ENCODE peak calls at places on chromosome 15, in four cellular contexts. L is type B pancreatic cell, Q is Peyer's patch, S is gastrocnemius medialis. T is an unnamed sample.

GRCh38 chr15:80619677-80620076 is 75.4 kb upstream of the ABHD17C start:
- DNase-seq in L (no peak), Q (no peak), S (no peak), T (no peak)

GRCh38 chr15:82183121-82184031 is 79.2 kb downstream of the EFL1 start:
- DNase-seq in L (no peak), Q (no peak), S (no peak), T (no peak)

GRCh38 chr15:38612159-38612863 is 47.7 kb upstream of the RASGRP1 start:
- DNase-seq in L (no peak), Q (no peak), S (no peak), T (no peak)

GRCh38 chr15:32718822-32719716 is 1.3 kb downstream of the GREM1 start:
- DNase-seq in L (no peak), Q (no peak), S (no peak), T (no peak)

GRCh38 chr15:76335129-76335850 is 1.3 kb upstream of the ISL2 start:
- DNase-seq in L (no peak), Q (no peak), S (no peak), T (no peak)

GRCh38 chr15:61099030-61099800 is 129.9 kb downstream of the RORA start:
- DNase-seq in L (no peak), Q (no peak), S (no peak), T (no peak)

GRCh38 chr15:98294126-98294525 is 333.6 kb downstream of the ARRDC4 start:
- DNase-seq in L (no peak), Q (no peak), S (no peak), T (no peak)

GRCh38 chr15:98817745-98818144 is 169.4 kb downstream of the IGF1R start:
- DNase-seq in L (no peak), Q (no peak), S (no peak), T (no peak)

GRCh38 chr15:49300856-49301255 is 122.2 kb upstream of the FGF7 start:
- DNase-seq in L (no peak), Q (no peak), S (no peak), T (no peak)

GRCh38 chr15:53512029-53512428 is 247.4 kb downstream of the WDR72 start:
- DNase-seq in L (no peak), Q (no peak), S (no peak), T (no peak)

GRCh38 chr15:62464705-62465104 is 299.6 kb upstream of the C2CD4B start:
- DNase-seq in L (no peak), Q (no peak), S (no peak), T (no peak)

GRCh38 chr15:61702224-61703120 is 357.8 kb downstream of the VPS13C start:
- DNase-seq in L (no peak), Q (no peak), S (peak; percentile 83), T (no peak)

GRCh38 chr15:41620536-41621199 is 39.5 kb upstream of the MGA start:
- DNase-seq in L (no peak), Q (peak; percentile 22), S (no peak), T (no peak)

GRCh38 chr15:67120839-67121540 is 55.6 kb downstream of the SMAD3 start:
- DNase-seq in L (no peak), Q (peak; percentile 90), S (peak; percentile 85), T (peak; percentile 98)

GRCh38 chr15:95365615-95366107 is 964.8 kb upstream of the NR2F2 start:
- DNase-seq in L (no peak), Q (no peak), S (no peak), T (no peak)

GRCh38 chr15:67193223-67194009 is 61.0 kb downstream of the AAGAB start:
- DNase-seq in L (peak; percentile 32), Q (no peak), S (peak; percentile 95), T (no peak)

GRCh38 chr15:71055461-71055860 is 59.8 kb upstream of the THSD4 start:
- DNase-seq in L (no peak), Q (no peak), S (no peak), T (no peak)

GRCh38 chr15:56871867-56872266 is 46.6 kb upstream of the TCF12 start:
- DNase-seq in L (no peak), Q (no peak), S (no peak), T (no peak)

GRCh38 chr15:68342351-68342750 is 64.8 kb downstream of the FEM1B start:
- DNase-seq in L (no peak), Q (no peak), S (peak; percentile 41), T (no peak)

GRCh38 chr15:33008284-33009011 is 186.1 kb downstream of the FMN1 start:
- DNase-seq in L (no peak), Q (no peak), S (no peak), T (no peak)

GRCh38 chr15:24772256-24772655 is 96.7 kb downstream of the NPAP1 start:
- DNase-seq in L (no peak), Q (no peak), S (no peak), T (no peak)
- TF ChIP-seq CTCF in L (no peak), Q (no peak), S (no peak), T (no peak)

GRCh38 chr15:63826513-63826912 is 7.2 kb downstream of the HERC1 start:
- DNase-seq in L (no peak), Q (peak; percentile 44), S (no peak), T (no peak)
- TF ChIP-seq CTCF in L (no peak), Q (no peak), S (no peak), T (no peak)

DNA sequence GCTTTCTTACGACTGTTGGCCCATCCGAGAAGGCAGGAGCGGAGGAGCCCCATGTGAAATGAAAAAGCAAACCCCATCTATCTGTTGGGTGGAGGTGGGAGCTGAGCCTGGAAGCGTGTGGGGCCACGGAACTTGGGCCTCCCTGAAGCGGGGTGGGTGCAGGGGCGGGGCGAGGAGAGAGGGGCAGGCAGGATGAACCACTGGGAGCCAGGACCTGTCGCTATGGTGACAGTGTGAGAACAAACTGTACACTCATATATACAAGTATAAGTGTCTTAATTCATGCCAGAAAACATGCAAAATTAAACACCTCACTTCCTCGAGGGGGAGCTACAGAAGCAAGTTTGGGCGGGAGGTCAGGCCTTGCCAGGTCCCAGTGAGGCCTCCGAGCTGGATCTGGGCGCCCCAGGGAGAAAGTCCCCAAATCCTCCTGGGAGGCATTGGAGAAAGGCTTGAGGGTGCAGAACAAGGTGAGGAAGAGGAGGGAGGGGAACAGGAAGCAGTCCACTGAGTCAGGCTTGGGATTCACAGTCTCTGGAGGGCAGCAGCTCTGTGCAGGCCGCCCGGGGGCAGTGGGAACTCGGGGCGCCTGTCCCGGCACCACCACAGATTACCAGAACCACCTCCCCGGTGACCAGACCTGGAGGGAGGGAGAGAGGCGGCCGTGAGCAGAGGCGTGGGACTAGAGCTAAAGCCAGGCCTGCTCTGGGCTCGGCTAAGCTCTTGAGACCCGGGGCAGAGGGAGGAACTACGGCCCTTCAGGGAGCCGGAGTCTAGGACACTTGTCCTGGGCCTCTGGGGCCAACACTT is 34.8 kb downstream of the RBPMS2 start:
- DNase-seq in L (no peak), Q (no peak), S (no peak), T (no peak)
- TF ChIP-seq CTCF in L (no peak), Q (peak; percentile 2), S (no peak), T (no peak)

GRCh38 chr15:75044258-75044878 is 21.0 kb downstream of the PPCDC start:
- DNase-seq in L (no peak), Q (no peak), S (no peak), T (no peak)

GRCh38 chr15:75045332-75046015 is 22.1 kb downstream of the PPCDC start:
- DNase-seq in L (no peak), Q (no peak), S (no peak), T (no peak)

GRCh38 chr15:75043509-75044257 is 20.3 kb downstream of the PPCDC start:
- DNase-seq in L (no peak), Q (peak; percentile 84), S (peak; percentile 92), T (peak; percentile 96)

GRCh38 chr15:75038948-75039533 is 15.7 kb downstream of the PPCDC start:
- DNase-seq in L (no peak), Q (no peak), S (no peak), T (no peak)

DNA sequence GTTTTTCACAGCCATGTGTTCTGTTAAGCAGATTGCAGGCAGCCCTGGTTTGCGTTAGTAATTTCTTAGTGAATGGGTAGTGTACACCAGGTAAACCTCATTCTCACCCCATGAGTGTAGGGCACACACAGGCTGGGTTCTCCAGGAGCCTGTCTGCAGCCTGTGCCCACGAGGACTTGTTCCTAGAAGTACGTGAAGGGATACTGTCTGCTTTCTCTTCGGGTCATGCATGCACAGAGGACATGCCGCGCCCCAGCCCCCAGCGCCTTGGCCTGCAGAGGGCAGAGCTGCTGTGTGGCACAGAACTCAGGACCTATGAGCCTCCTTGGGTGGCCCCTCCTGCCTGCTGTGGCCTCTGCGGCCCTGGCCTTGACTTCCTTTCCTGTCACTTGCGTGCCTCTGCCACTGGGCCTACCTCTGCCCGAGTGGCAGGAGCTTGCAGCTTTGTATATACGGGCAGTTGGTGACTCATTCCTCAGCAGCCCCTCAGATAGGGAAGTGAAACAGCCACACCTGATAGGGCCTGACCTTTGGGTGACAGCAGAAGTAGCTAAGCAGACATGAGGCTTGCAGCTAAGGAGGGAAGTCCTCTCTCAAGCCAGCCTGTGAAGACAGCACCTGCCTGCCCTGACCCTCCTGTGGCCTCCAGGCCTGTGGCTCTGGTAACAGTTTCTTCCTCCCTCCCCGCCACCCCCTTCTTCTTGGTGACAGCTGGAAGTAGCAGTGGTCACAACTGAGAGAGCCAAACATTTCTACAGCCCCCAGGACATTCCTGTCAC is 19.5 kb downstream of the PPCDC start:
- DNase-seq in L (no peak), Q (peak; percentile 90), S (peak; percentile 60), T (peak; percentile 99)
- TF ChIP-seq CTCF in L (peak; percentile 61), Q (peak; percentile 80), S (peak; percentile 26), T (peak; percentile 78)

DNA sequence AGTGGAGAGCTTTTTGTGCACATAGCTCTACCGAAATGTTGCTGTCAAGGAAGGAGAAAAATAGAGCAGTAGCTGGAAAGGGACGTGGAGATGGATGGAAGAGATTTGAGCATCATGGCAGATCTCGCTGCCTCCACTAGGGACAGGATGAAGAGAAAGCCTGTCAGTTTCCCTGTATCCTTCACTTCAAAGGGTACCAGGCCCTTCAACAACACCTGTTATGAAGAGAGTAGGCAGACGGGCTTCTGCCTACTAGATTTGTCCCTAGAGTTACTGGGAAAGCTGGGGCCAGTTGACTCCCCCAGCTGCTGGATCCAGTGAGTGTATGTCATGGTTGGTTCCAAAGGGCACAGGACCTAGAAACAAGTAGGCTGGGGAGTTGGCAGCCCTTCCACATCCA is 150.8 kb downstream of the TLE3 start:
- DNase-seq in L (no peak), Q (no peak), S (no peak), T (no peak)
- TF ChIP-seq CTCF in L (no peak), Q (no peak), S (no peak), T (no peak)

GRCh38 chr15:52112203-52112750 is 298 bp downstream of the BCL2L10 start:
- DNase-seq in L (no peak), Q (no peak), S (no peak), T (no peak)
- TF ChIP-seq CTCF in L (no peak), Q (no peak), S (no peak), T (no peak)

DNA sequence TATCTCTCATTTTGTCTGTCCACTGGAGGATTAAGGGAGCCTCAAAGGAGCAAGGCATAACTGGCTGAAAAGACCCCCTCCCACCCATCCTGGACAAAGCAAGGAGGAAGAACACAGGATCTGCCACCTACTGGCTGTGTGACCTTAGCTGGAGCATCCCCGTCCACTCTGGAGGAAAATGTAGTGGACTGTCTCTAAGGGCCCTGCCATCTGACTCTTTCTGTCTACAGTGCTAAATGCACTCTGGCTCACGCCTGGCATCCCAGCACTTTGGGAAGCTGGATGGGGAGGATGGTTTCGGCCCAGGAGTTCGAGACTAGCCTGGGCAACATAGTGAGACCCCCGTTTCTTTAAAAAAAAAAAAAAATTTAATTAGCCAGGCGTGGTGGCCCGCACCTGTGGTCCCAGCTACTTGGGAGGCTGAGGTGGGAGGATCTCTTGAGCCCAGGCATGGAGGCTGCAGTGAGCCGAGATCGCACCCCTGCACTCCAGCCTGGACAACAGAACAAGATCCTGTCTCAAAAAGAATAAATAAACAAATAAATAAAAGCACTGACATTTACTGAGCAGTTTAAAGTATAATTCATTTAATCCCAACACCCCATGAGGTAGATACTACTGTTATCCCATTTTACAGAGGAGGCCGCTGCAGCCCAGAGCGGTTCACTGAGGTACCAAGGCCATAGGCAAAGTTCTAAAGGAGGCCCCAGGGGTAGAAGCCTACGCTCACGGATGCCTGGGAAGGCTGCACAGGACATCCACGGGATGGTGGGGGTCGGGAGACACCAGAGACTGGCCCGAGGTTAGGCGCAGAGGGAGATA is 1.1 kb downstream of the TBC1D2B start:
- DNase-seq in L (no peak), Q (no peak), S (no peak), T (no peak)
- TF ChIP-seq CTCF in L (no peak), Q (peak; percentile 18), S (no peak), T (no peak)